ENCODE peak calls at places on chromosomes 11 and 22, in ten cellular contexts. I, T, Q, A, C, W, V, K, Y and G are unnamed samples.

GRCh38 chr11:47021965-47022364 is 85.4 kb downstream of the CSTPP1 start:
- DNase-seq in I (no peak), T (no peak), Q (no peak), A (no peak), C (no peak), W (no peak), V (no peak), K (no peak), Y (no peak), G (no peak)

GRCh38 chr11:32885556-32885955 is 7.1 kb upstream of the QSER1 start:
- DNase-seq in I (no peak), T (no peak), Q (no peak), A (no peak), C (no peak), W (no peak), V (no peak), K (no peak), Y (no peak), G (no peak)

GRCh38 chr22:26485013-26485412 is 1.3 kb downstream of the SRRD start:
- DNase-seq in I (no peak), T (no peak), Q (no peak), A (no peak), C (no peak), W (no peak), V (no peak), K (no peak), Y (no peak), G (no peak)

GRCh38 chr11:65014146-65014960 is at the start of gene ARL2:
- DNase-seq in I (no peak), T (no peak), Q (no peak), A (peak; percentile 51), C (no peak), W (peak; percentile 12), V (no peak), K (peak; percentile 36), Y (no peak), G (no peak)

GRCh38 chr11:62716816-62717215 is 9.3 kb downstream of the GNG3 start:
- DNase-seq in I (no peak), T (no peak), Q (no peak), A (no peak), C (no peak), W (peak; percentile 58), V (no peak), K (no peak), Y (no peak), G (no peak)

GRCh38 chr11:106551744-106552671 is 466.3 kb downstream of the GUCY1A2 start:
- DNase-seq in I (no peak), T (no peak), Q (peak; percentile 35), A (no peak), C (no peak), W (no peak), V (no peak), K (no peak), Y (peak; percentile 56), G (no peak)

GRCh38 chr11:2186669-2187266 is 15.2 kb upstream of the TH start:
- DNase-seq in I (no peak), T (peak; percentile 76), Q (no peak), A (no peak), C (no peak), W (no peak), V (peak; percentile 51), K (peak; percentile 62), Y (no peak), G (peak; percentile 63)

GRCh38 chr11:8355418-8355742 is 91.7 kb upstream of the LMO1 start:
- DNase-seq in I (no peak), T (no peak), Q (peak; percentile 35), A (no peak), C (no peak), W (no peak), V (no peak), K (no peak), Y (no peak), G (no peak)

GRCh38 chr22:25167834-25168601 is 31.6 kb upstream of the CRYBB3 start:
- DNase-seq in I (no peak), T (peak; percentile 16), Q (no peak), A (no peak), C (no peak), W (no peak), V (peak; percentile 15), K (peak; percentile 42), Y (peak; percentile 49), G (no peak)

GRCh38 chr22:18085188-18085587 is 7.4 kb downstream of the PEX26 start:
- DNase-seq in I (no peak), T (peak; percentile 54), Q (no peak), A (no peak), C (no peak), W (no peak), V (no peak), K (peak; percentile 62), Y (no peak), G (no peak)

GRCh38 chr11:72780291-72781062 is 13.4 kb downstream of the STARD10 start:
- DNase-seq in I (no peak), T (no peak), Q (peak; percentile 55), A (no peak), C (no peak), W (no peak), V (no peak), K (no peak), Y (no peak), G (no peak)

GRCh38 chr11:10727259-10727851 is 23.7 kb upstream of the CTR9 start:
- DNase-seq in I (no peak), T (no peak), Q (no peak), A (no peak), C (no peak), W (no peak), V (no peak), K (no peak), Y (no peak), G (no peak)

GRCh38 chr22:39317756-39318506 is 1.5 kb downstream of the RPL3 start:
- DNase-seq in I (no peak), T (no peak), Q (no peak), A (no peak), C (no peak), W (no peak), V (no peak), K (no peak), Y (no peak), G (no peak)

GRCh38 chr22:44578516-44579230 is 80.6 kb upstream of the RTL6 start:
- DNase-seq in I (no peak), T (no peak), Q (peak; percentile 29), A (no peak), C (no peak), W (no peak), V (no peak), K (no peak), Y (peak; percentile 50), G (no peak)

DNA sequence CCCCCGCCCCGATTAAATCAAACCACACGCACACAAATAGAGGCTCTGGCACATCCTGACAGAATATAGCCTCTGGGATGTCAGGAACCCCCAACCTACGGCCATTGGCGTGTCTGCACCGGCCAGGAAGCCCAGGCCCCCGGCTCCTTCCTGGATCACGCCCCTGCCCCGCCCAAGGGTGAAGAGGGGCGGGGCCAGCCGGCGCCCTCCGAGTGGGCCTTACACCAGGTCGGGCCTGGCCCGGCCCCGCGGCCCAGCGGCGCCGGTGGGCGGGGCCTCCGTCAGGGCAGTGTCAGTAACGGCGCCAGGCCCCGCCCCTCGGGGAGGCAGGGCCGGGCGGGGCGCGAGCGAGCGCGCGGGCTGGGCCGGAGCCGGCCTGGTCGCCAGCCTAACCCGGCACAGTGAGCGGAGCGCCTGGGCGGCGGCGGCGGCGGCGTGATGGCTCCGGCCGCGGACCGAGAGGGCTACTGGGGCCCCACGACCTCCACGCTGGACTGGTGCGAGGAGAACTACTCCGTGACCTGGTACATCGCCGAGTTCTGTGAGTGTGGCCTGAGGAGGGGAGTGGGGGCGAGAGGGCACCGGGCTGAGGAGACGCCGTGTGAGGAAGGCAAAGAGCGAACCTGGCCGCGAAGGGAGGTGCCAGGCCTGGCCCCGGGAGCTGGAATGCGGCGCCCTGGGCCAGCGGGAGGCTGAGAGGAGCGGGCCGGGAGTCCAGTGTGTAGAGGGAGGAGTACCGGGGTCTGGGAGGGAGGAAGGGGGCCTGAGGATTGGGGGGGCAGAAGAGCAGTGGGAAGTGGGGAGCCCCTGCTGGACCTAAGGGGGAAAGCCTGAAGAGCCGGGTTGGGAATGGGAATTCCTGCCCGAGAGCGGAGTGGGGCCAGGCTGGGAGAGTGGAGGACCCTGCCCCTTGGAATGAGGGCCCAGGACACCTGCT is at the start of gene ACER3:
- DNase-seq in I (peak; percentile 90), T (peak; percentile 90), Q (peak; percentile 97), A (peak; percentile 96), C (peak; percentile 83), W (peak; percentile 87), V (peak; percentile 76), K (peak; percentile 96), Y (peak; percentile 94), G (peak; percentile 95)
- TF ChIP-seq POLR2A in I (peak; percentile 72), T (peak; percentile 91), Q (peak; percentile 72), A (peak; percentile 98), C (no peak), W (peak; percentile 85), V (peak; percentile 64), K (no peak), Y (peak; percentile 54), G (peak; percentile 71)

GRCh38 chr11:69310934-69311766 is 17.2 kb downstream of the MYEOV start:
- DNase-seq in I (no peak), T (no peak), Q (no peak), A (no peak), C (no peak), W (no peak), V (no peak), K (no peak), Y (peak; percentile 53), G (peak; percentile 63)
- TF ChIP-seq POLR2A in I (no peak), T (no peak), Q (no peak), A (no peak), C (no peak), W (no peak), V (no peak), K (no peak), Y (no peak), G (no peak)

DNA sequence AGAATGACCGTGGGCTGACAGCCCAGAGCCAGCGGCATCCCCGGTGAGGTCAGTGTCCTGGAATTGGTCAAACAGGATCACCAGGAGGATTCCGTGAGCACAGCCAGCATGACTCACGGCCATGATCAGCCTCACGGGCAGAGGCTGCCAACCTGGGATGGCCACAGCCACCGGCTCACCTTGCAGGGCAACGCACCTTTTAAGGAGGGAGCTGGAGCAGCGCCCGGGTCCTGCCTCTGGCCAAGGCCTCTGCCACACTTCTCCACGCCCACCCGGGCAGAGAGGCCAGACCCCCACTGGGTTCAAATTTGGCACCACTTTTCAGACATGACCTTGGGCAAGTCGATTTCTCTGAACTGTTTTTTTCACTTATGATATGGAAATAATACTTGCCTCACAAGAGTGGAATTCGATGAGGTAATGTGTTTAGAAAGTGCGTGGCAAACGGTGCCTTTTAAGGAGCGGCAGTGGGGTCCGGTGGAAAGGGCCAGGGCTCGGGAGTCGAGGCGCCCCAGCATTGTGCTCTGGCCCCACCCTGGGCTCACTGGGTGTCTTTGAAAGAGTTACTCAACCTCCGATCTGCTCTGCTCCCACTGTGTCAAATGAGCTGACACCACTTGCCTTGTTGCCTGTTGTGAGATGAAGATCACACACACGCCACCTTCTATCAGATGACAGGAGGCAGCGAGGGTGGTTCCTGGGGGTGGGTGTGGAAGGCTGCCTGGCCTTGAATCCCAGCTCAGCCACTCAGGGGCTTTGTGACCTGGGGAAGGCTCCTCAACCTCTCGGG is 16.0 kb downstream of the TXN2 start:
- DNase-seq in I (peak; percentile 76), T (peak; percentile 87), Q (peak; percentile 80), A (no peak), C (peak; percentile 94), W (peak; percentile 89), V (peak; percentile 86), K (peak; percentile 89), Y (peak; percentile 92), G (peak; percentile 42)
- TF ChIP-seq POLR2A in I (no peak), T (no peak), Q (no peak), A (no peak), C (no peak), W (peak; percentile 33), V (no peak), K (no peak), Y (no peak), G (no peak)

GRCh38 chr22:30305906-30306628 is 16.8 kb upstream of the CASTOR1 start:
- DNase-seq in I (no peak), T (no peak), Q (no peak), A (no peak), C (no peak), W (no peak), V (no peak), K (no peak), Y (no peak), G (peak; percentile 60)
- TF ChIP-seq POLR2A in I (no peak), T (no peak), Q (no peak), A (no peak), C (no peak), W (no peak), V (no peak), K (no peak), Y (no peak), G (no peak)